ENCODE peak calls at places on chromosome 17, in eight cellular contexts. Q is HepG2, H is transverse colon, I is endothelial cell of umbilical vein, Z is Panc1, V is breast epithelium, M is SK-N-MC, K is suprapubic skin. X is an unnamed sample.

GRCh38 chr17:29059281-29059680 is 16.3 kb downstream of the PIPOX start:
- DNase-seq in Q (peak), H (no peak), I (no peak), Z (no peak), V (no peak), M (no peak), K (no peak), X (no peak)

GRCh38 chr17:73630531-73630930 is 13.7 kb downstream of the SDK2 start:
- DNase-seq in Q (no peak), H (no peak), I (no peak), Z (no peak), V (no peak), M (no peak), K (no peak), X (no peak)

GRCh38 chr17:6755281-6755680 is 565 bp upstream of the XAF1 start:
- DNase-seq in Q (no peak), H (peak), I (no peak), Z (no peak), V (no peak), M (no peak), K (peak), X (no peak)

GRCh38 chr17:82031885-82032627 is 578 bp downstream of the RAC3 start:
- DNase-seq in Q (no peak), H (peak), I (no peak), Z (no peak), V (no peak), M (no peak), K (no peak), X (peak)

GRCh38 chr17:67575325-67575724 is 142.4 kb upstream of the NOL11 start:
- DNase-seq in Q (peak), H (peak), I (no peak), Z (no peak), V (no peak), M (no peak), K (no peak), X (no peak)

GRCh38 chr17:12302711-12303110 is 282.0 kb downstream of the MAP2K4 start:
- DNase-seq in Q (no peak), H (no peak), I (no peak), Z (no peak), V (no peak), M (no peak), K (no peak), X (no peak)

GRCh38 chr17:5422505-5422904 is 2.5 kb downstream of the RPAIN start:
- DNase-seq in Q (peak), H (no peak), I (no peak), Z (no peak), V (no peak), M (no peak), K (no peak), X (no peak)

GRCh38 chr17:72239548-72239947 is 118.7 kb downstream of the SOX9 start:
- DNase-seq in Q (no peak), H (no peak), I (no peak), Z (no peak), V (no peak), M (no peak), K (no peak), X (no peak)

GRCh38 chr17:5545051-5545987 is 39.0 kb downstream of the NLRP1 start:
- DNase-seq in Q (no peak), H (no peak), I (no peak), Z (no peak), V (no peak), M (no peak), K (no peak), X (no peak)

GRCh38 chr17:67285360-67285759 is 40.4 kb upstream of the HELZ start:
- DNase-seq in Q (no peak), H (no peak), I (no peak), Z (no peak), V (no peak), M (no peak), K (no peak), X (no peak)

GRCh38 chr17:80991645-80992076 is at the start of gene CHMP6:
- DNase-seq in Q (peak), H (peak), I (peak), Z (no peak), V (no peak), M (no peak), K (peak), X (peak)

GRCh38 chr17:83161298-83162034 is 82.1 kb downstream of the METRNL start:
- DNase-seq in Q (peak), H (no peak), I (no peak), Z (no peak), V (peak), M (no peak), K (peak), X (no peak)

GRCh38 chr17:61291457-61292311 is 108.0 kb upstream of the TBX2 start:
- DNase-seq in Q (no peak), H (no peak), I (no peak), Z (no peak), V (no peak), M (no peak), K (no peak), X (no peak)

GRCh38 chr17:78960945-78961344 is 18.8 kb downstream of the LGALS3BP start:
- DNase-seq in Q (peak), H (peak), I (no peak), Z (no peak), V (no peak), M (no peak), K (peak), X (no peak)

GRCh38 chr17:49191917-49192741 is 18.2 kb downstream of the GNGT2 start:
- DNase-seq in Q (peak), H (peak), I (peak), Z (peak), V (peak), M (peak), K (peak), X (peak)
- TF ChIP-seq POLR2AphosphoS5 in Q (no peak), H (peak), I (peak), Z (peak), V (peak), M (no peak), K (peak), X (peak)

GRCh38 chr17:9217151-9218067 is 196.1 kb downstream of the NTN1 start:
- DNase-seq in Q (peak), H (no peak), I (no peak), Z (no peak), V (no peak), M (no peak), K (no peak), X (no peak)
- TF ChIP-seq POLR2AphosphoS5 in Q (no peak), H (no peak), I (no peak), Z (no peak), V (peak), M (no peak), K (peak), X (no peak)

DNA sequence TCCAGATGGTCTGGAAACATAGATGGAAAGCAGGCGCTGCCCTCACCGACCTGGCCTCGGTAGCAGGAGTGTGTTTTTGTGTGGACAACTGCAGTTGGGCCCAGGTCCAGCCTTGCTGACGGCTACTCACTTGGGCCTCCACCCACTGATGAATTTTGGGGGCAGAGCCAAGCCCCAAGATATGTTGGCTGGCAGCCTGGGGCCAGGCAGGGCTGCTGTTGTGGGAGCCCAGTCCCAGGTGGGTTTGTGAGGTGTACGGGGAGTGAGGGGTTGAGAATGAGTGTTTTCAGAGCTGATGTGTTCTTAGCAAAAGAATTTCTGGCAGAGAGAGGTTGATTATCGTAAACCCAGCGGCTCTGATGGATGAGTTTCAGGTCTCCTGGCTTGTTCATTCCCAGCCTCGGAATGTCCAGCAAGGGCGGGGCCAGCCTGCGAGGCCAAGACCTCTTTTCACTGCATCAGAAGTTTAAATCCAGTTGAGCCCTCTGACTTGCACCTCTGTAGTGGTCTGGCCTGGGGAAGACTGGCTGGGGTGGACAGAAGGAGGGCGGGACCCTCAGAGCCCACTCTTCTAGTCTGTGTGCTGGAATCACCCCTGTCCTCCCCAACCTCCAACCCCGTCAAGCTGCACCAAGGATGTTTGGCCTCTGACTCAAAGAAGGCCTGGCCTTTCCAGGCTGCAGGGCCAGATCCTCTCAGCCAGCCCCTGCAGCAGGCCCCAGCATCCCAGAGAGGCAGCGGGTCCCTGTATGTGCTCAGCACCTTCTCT is 179.8 kb downstream of the RAB11FIP4 start:
- DNase-seq in Q (no peak), H (peak), I (no peak), Z (no peak), V (peak), M (no peak), K (no peak), X (no peak)
- TF ChIP-seq POLR2AphosphoS5 in Q (no peak), H (peak), I (no peak), Z (no peak), V (peak), M (no peak), K (no peak), X (no peak)

GRCh38 chr17:27892866-27893769 is at the start of gene LYRM9:
- DNase-seq in Q (peak), H (peak), I (peak), Z (peak), V (peak), M (peak), K (peak), X (peak)
- TF ChIP-seq POLR2AphosphoS5 in Q (no peak), H (peak), I (peak), Z (peak), V (no peak), M (no peak), K (no peak), X (peak)

DNA sequence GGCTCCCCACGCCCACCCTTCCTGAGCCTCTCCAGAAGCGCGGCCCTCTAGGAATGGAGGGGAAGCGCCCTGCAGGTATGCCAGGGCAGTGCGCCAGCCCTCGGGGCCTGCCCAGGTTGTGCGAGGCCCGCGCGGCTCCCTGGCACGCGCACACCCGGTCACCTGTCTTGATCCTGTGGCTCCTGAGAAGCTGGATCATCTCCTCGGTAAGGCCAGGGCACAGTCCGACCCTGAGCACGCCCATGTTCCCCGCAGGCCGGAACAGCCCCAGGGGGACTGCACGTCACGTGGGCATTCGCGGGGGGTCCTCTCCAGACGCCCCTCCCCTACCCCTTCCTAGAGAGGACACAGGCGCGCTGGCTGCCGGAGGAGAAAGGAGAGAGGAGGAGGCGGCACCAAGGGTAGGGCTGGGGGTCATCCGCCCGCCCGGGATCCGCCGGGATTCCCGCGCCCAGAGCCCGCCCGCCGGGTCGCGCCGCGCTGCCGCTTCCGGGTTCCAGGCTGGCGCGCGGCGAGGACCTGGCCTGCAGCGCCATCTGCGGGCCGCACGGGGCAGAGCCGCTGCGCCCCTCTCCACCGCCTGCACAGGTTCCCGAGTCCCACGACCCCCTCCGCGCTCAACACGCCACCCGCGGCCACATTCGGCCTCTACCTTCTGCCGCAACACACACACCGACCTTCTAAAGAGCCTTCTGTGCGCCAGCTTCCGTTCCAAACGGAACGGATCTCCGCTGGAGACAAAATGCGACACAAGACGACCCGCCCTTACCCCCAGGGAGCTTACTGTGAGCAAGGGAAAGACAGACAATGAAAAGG is at the start of gene RAD51D:
- DNase-seq in Q (peak), H (peak), I (peak), Z (no peak), V (peak), M (no peak), K (peak), X (peak)
- TF ChIP-seq POLR2AphosphoS5 in Q (peak), H (peak), I (peak), Z (peak), V (peak), M (no peak), K (no peak), X (peak)

GRCh38 chr17:18246109-18246725 is 12.3 kb downstream of the FLII start:
- DNase-seq in Q (no peak), H (no peak), I (no peak), Z (no peak), V (no peak), M (no peak), K (no peak), X (no peak)

GRCh38 chr17:18246880-18247612 is 11.5 kb downstream of the FLII start:
- DNase-seq in Q (no peak), H (peak), I (peak), Z (no peak), V (no peak), M (no peak), K (peak), X (peak)

GRCh38 chr17:18248811-18249210 is 9.7 kb downstream of the FLII start:
- DNase-seq in Q (no peak), H (no peak), I (no peak), Z (no peak), V (no peak), M (no peak), K (no peak), X (no peak)

GRCh38 chr17:18248300-18248731 is 10.2 kb downstream of the FLII start:
- DNase-seq in Q (peak), H (peak), I (peak), Z (no peak), V (no peak), M (no peak), K (no peak), X (peak)

DNA sequence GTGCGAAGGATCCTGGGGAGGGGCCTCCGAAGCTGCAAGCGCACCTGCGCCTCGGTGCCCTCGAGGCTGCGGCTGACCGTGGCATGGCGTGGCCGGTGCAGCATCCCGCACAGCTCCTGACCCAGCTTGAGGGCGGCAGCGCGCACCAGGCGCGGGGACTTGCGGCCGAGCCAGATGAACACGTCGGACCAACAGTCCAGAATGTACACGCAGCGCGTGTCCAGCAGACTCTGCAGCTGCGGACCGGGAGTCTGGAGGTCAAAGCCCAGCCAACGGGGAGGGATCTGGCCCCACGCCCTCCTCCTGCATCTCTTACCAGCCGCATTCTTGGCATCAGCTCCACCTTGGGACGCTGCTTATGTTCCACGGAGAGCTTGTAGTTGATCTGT is 10.9 kb downstream of the FLII start:
- DNase-seq in Q (no peak), H (no peak), I (peak), Z (no peak), V (no peak), M (no peak), K (no peak), X (no peak)
- TF ChIP-seq POLR2AphosphoS5 in Q (no peak), H (no peak), I (no peak), Z (no peak), V (no peak), M (no peak), K (no peak), X (no peak)

DNA sequence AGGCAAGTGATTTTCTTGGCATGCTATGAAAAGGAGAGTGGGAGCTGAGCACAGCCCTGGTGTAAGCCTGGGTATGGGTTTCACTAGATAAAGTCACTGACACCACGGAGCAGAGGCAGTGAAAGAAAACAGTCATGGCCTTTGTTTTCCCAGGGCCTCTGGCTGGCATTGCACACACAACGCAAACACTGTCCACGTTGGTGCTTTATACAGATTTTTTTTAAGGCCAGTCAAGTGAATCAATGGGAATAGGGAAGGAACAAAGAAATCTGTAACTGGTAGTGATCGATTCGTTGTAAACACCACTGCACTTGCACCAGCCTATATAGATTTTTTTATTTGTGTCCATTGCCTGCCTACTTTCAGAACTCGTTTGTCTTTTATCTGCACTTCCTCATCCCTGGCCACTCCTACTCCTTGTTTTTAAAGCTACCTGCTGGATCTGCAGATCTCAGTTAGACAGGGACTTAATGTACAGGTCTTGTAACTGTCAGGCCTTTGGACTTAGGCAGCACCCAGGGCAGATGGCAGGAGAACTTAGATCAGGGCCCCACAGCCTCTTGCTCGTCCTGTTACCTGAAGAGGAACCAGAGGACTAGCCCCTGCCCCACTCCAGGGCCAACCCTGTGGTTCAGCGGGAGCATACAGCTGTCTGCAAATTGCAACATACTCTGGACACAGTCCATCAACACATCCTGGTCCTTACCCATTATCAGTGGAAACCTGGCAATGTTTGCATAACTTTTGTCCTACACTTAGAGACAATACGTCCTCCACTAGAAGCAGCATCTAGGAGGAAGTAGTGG is 10.6 kb upstream of the TMIGD1 start:
- DNase-seq in Q (peak), H (peak), I (peak), Z (no peak), V (no peak), M (no peak), K (no peak), X (no peak)
- TF ChIP-seq POLR2AphosphoS5 in Q (peak), H (peak), I (no peak), Z (no peak), V (no peak), M (no peak), K (no peak), X (no peak)